ENCODE peak calls at places on chromosome 11, in four cellular contexts. One of them, this sample, is unnamed.

GRCh38 chr11:121226415-121227263 is 65.9 kb upstream of the SC5D start:
- DNase-seq in astrocyte: no peak
- DNase-seq in AG04449: no peak
- DNase-seq in cardiac muscle cell: no peak
- DNase-seq in this sample: no peak

GRCh38 chr11:133302056-133302455 is 230.2 kb downstream of the OPCML start:
- DNase-seq in AG04449: no peak
- DNase-seq in astrocyte: no peak
- DNase-seq in cardiac muscle cell: no peak
- DNase-seq in this sample: no peak

GRCh38 chr11:121614661-121615240 is 162.0 kb upstream of the SORL1-AS1 start:
- DNase-seq in AG04449: no peak
- DNase-seq in astrocyte: no peak
- DNase-seq in cardiac muscle cell: peak
- DNase-seq in this sample: peak

GRCh38 chr11:63369165-63369970 is at the start of gene SLC22A9:
- DNase-seq in astrocyte: no peak
- DNase-seq in AG04449: no peak
- DNase-seq in cardiac muscle cell: no peak
- DNase-seq in this sample: no peak

GRCh38 chr11:727859-728748 is 19.2 kb upstream of the TALDO1 start:
- DNase-seq in astrocyte: peak
- DNase-seq in AG04449: no peak
- DNase-seq in cardiac muscle cell: peak
- DNase-seq in this sample: peak

GRCh38 chr11:118010738-118011461 is 24.7 kb downstream of the IL10RA start:
- DNase-seq in cardiac muscle cell: no peak
- DNase-seq in AG04449: no peak
- DNase-seq in astrocyte: no peak
- DNase-seq in this sample: no peak

GRCh38 chr11:56207796-56208195 is 26.3 kb downstream of the OR5T2 start:
- DNase-seq in AG04449: no peak
- DNase-seq in astrocyte: no peak
- DNase-seq in cardiac muscle cell: no peak
- DNase-seq in this sample: no peak

GRCh38 chr11:66336234-66337102 is at the start of gene RIN1:
- DNase-seq in AG04449: peak
- DNase-seq in astrocyte: peak
- DNase-seq in cardiac muscle cell: peak
- DNase-seq in this sample: peak

GRCh38 chr11:19060629-19061028 is at the start of gene MRGPRX2:
- DNase-seq in cardiac muscle cell: peak
- DNase-seq in AG04449: no peak
- DNase-seq in astrocyte: no peak
- DNase-seq in this sample: no peak

GRCh38 chr11:131203041-131203440 is 167.4 kb upstream of the NTM start:
- DNase-seq in astrocyte: no peak
- DNase-seq in AG04449: no peak
- DNase-seq in cardiac muscle cell: no peak
- DNase-seq in this sample: no peak

GRCh38 chr11:107078375-107078774 is 60.1 kb upstream of the GUCY1A2 start:
- DNase-seq in AG04449: no peak
- DNase-seq in cardiac muscle cell: no peak
- DNase-seq in astrocyte: no peak
- DNase-seq in this sample: no peak

GRCh38 chr11:15692739-15693138 is 578.0 kb downstream of the INSC start:
- DNase-seq in cardiac muscle cell: peak
- DNase-seq in AG04449: no peak
- DNase-seq in astrocyte: peak
- DNase-seq in this sample: no peak

GRCh38 chr11:83157755-83158473 is 983 bp downstream of the PCF11 start:
- DNase-seq in cardiac muscle cell: peak
- DNase-seq in astrocyte: peak
- DNase-seq in AG04449: no peak
- DNase-seq in this sample: peak

GRCh38 chr11:17572359-17572690 is 25.3 kb downstream of the OTOG start:
- DNase-seq in astrocyte: no peak
- DNase-seq in AG04449: no peak
- DNase-seq in cardiac muscle cell: no peak
- DNase-seq in this sample: no peak

GRCh38 chr11:74691755-74692154 is 39.5 kb downstream of the CHRDL2 start:
- DNase-seq in astrocyte: no peak
- DNase-seq in AG04449: no peak
- DNase-seq in cardiac muscle cell: no peak
- DNase-seq in this sample: no peak
- TF ChIP-seq CTCF in astrocyte: no peak
- TF ChIP-seq CTCF in AG04449: no peak
- TF ChIP-seq CTCF in cardiac muscle cell: no peak
- TF ChIP-seq CTCF in this sample: no peak

GRCh38 chr11:123517559-123518364 is 87.7 kb downstream of the GRAMD1B start:
- DNase-seq in astrocyte: no peak
- DNase-seq in AG04449: no peak
- DNase-seq in cardiac muscle cell: no peak
- DNase-seq in this sample: no peak
- TF ChIP-seq CTCF in astrocyte: no peak
- TF ChIP-seq CTCF in AG04449: no peak
- TF ChIP-seq CTCF in cardiac muscle cell: no peak
- TF ChIP-seq CTCF in this sample: no peak

GRCh38 chr11:123357990-123358827 is 71.9 kb upstream of the GRAMD1B start:
- DNase-seq in astrocyte: peak
- DNase-seq in cardiac muscle cell: peak
- DNase-seq in AG04449: no peak
- DNase-seq in this sample: peak
- TF ChIP-seq CTCF in astrocyte: no peak
- TF ChIP-seq CTCF in cardiac muscle cell: peak
- TF ChIP-seq CTCF in AG04449: no peak
- TF ChIP-seq CTCF in this sample: no peak

DNA sequence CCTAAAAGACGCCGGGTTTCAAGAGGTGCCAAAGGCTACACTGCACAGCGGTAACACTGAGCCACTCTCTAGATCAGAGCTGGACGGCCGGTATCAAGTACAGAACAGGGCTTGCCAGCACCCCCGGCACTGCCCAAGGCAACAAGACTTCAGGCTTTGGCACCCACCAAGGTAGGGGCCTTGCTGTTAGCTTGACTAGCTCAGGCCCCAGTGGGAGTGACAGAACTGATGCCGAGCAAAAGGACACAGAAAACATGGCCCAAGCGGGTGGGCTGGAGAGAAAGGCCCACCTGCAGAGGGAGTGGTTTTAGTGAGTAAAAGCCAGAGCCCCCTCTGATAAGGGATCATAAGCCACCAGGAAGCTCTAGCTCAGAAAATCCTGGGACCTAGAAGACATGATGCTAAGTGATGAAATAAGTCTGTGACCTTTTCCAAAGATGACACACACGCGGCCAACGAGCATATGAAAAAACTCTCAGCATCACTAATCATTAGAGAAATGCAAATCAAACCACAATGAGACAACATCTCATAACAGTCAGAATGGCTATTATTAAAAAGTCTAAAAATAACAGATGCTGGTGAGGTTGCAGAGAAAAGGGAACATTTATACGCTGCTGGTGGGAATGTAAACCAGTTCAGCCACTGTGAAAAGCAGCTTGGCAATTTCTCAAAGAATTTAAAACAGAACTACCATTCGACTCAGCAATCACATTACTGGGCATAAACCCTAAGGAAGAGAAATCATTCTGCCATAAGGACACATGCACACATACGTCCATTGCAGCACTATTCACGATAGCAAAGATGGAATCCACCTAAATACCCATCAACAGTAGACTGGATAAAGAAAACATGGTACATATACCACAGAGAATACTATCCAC is 12.9 kb downstream of the EHD1 start:
- DNase-seq in cardiac muscle cell: peak
- DNase-seq in AG04449: peak
- DNase-seq in astrocyte: peak
- DNase-seq in this sample: peak
- TF ChIP-seq CTCF in cardiac muscle cell: no peak
- TF ChIP-seq CTCF in AG04449: no peak
- TF ChIP-seq CTCF in astrocyte: no peak
- TF ChIP-seq CTCF in this sample: no peak